ENCODE peak calls at places on chromosomes 16 and 17, in six cellular contexts. T, O, J, P, C and W are unnamed samples.

GRCh38 chr17:79862259-79862658 is 23.0 kb upstream of the CBX4 start:
- DNase-seq in T (no peak), O (no peak), J (no peak), P (no peak), C (no peak), W (no peak)

GRCh38 chr17:5055543-5055942 is 20.3 kb upstream of the SLC52A1 start:
- DNase-seq in T (no peak), O (no peak), J (no peak), P (no peak), C (no peak), W (no peak)

GRCh38 chr17:47694018-47694817 is at the start of gene TBKBP1:
- DNase-seq in T (peak), O (no peak), J (peak), P (no peak), C (peak), W (peak)

GRCh38 chr17:7886227-7887037 is 2.2 kb upstream of the CHD3 start:
- DNase-seq in T (peak), O (no peak), J (peak), P (peak), C (peak), W (no peak)

GRCh38 chr17:35555695-35556094 is 4.9 kb downstream of the SLFN14 start:
- DNase-seq in T (no peak), O (no peak), J (no peak), P (no peak), C (no peak), W (no peak)

GRCh38 chr17:59037960-59038359 is 68.7 kb downstream of the TRIM37 start:
- DNase-seq in T (no peak), O (no peak), J (no peak), P (no peak), C (no peak), W (no peak)

GRCh38 chr17:50903604-50904521 is 37.7 kb upstream of the TOB1 start:
- DNase-seq in T (no peak), O (peak), J (peak), P (no peak), C (no peak), W (no peak)

GRCh38 chr16:81319221-81319912 is 4.6 kb downstream of the GAN start:
- DNase-seq in T (no peak), O (peak), J (no peak), P (no peak), C (no peak), W (no peak)

GRCh38 chr16:84266451-84266850 is 26.6 kb upstream of the KCNG4 start:
- DNase-seq in T (peak), O (peak), J (no peak), P (peak), C (no peak), W (no peak)

GRCh38 chr17:20967776-20968175 is 75.0 kb downstream of the USP22 start:
- DNase-seq in T (no peak), O (no peak), J (no peak), P (no peak), C (no peak), W (no peak)

GRCh38 chr16:84842516-84843148 is 22.8 kb downstream of the CRISPLD2 start:
- DNase-seq in T (no peak), O (no peak), J (no peak), P (no peak), C (no peak), W (no peak)

GRCh38 chr16:27230562-27230991 is 27.3 kb downstream of the KDM8 start:
- DNase-seq in T (no peak), O (no peak), J (peak), P (peak), C (no peak), W (no peak)

GRCh38 chr16:8729779-8730334 is 55.4 kb downstream of the ABAT start:
- DNase-seq in T (no peak), O (no peak), J (no peak), P (no peak), C (peak), W (no peak)

GRCh38 chr16:66919569-66920472 is 1.1 kb upstream of the CDH16 start:
- DNase-seq in T (no peak), O (no peak), J (no peak), P (no peak), C (no peak), W (no peak)
- H3K27ac ChIP-seq in T (no peak), O (no peak), J (no peak), P (no peak), C (no peak), W (peak)

GRCh38 chr17:13599808-13600398 is 1.8 kb downstream of the HS3ST3A1 start:
- DNase-seq in T (no peak), O (no peak), J (no peak), P (no peak), C (no peak), W (no peak)
- H3K27ac ChIP-seq in T (no peak), O (no peak), J (no peak), P (no peak), C (peak), W (no peak)

GRCh38 chr17:78644971-78645370 is 67.8 kb upstream of the DNAH17 start:
- DNase-seq in T (no peak), O (no peak), J (no peak), P (no peak), C (peak), W (no peak)
- H3K27ac ChIP-seq in T (no peak), O (no peak), J (no peak), P (no peak), C (peak), W (no peak)

DNA sequence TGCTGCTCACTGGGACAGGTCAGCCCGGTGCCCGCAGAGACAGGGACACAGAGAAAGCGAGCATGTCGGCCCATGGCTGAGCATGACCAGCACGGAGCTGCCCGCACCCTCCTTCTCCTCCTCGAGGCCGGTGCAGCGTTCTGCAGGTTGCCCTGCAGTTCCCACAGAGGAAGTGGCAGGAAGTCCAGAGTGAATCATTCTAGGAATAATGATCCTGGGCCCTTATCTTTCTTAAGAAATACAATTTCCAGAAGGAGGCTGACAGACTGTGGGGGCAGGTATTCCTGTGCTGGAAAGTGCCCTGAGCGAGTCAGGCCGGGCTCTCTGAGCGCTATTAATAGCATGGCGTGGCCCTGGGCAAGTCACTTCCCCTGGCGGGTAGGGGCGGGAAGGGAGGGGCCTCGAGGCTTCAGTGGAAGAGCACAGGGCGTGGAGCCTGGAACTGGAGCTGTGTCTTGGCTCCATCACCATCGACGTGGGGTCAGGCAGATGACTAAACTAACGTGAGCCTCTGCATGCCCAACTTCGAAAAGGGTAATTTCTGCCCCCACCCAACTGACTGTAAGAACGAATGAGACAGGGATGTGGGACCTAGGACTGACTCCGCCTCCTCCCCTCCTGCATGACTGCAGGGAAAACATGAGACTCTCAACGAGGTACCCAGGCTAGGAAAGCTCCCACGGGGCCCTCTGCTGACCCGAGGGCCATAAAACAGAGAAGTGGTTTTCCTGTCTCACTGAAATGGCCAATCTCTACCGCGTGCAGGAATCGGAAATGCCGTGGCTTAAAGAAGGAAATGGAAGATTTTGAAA is 9.8 kb downstream of the TMEM204 start:
- DNase-seq in T (peak), O (peak), J (peak), P (peak), C (peak), W (peak)
- H3K27ac ChIP-seq in T (no peak), O (peak), J (peak), P (no peak), C (peak), W (peak)

GRCh38 chr17:39660397-39661043 is 4.6 kb upstream of the TCAP start:
- DNase-seq in T (no peak), O (no peak), J (no peak), P (no peak), C (no peak), W (no peak)
- H3K27ac ChIP-seq in T (no peak), O (no peak), J (peak), P (no peak), C (peak), W (no peak)

DNA sequence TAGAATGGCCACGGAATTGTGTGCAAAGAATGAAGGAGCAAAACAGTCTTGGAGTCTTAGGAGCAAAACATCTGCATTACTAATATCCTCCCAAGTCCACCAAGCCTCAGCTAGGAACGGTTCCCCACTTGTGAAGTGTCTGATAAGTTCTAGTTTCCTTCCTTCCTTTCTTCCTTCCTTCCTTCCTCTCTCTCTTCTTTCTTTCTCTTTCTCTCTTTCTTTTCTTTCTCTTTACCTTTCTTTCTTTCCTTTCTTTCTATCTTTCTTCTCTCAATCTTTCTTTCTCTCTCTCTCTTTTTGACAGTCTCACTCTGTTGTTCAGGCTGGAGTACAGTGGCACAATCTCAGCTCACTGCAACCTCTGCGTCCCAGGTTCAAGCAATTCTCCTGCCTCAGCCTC is 160.8 kb downstream of the FOXL1 start:
- DNase-seq in T (no peak), O (no peak), J (no peak), P (no peak), C (no peak), W (no peak)
- H3K27ac ChIP-seq in T (no peak), O (no peak), J (no peak), P (no peak), C (no peak), W (no peak)

DNA sequence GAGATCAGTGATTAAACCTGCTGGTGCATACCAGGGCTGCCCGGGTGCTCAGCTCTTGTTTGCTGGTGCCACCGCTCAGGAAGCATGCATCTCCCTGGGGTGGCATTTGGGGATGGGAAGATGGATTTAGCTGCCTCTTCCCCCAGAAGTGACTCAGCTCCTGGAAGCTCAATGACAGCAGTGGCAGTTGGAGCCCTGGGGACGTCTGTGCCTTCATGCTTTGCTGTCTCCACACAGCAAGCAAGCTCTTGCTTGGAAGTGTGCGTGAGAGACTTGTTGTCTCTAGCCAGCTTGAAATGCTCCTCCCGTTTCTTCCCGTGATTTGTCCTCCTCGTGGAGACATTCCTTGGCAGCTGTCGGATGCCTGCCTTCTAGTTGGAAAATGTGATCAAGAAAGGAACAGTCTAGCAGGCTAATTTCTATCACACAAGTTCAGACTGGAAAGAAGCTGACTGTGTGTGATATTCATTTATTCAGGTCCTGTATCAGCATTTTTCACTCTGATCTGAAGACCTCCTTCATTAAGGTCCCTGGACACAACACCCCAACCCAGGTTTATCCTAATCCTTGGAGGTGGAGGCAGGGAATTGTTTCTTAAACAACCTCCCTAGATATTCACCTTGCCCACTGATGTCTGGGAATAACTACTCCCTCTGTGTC is 73.0 kb downstream of the BMERB1 start:
- DNase-seq in T (no peak), O (peak), J (no peak), P (no peak), C (no peak), W (peak)
- H3K27ac ChIP-seq in T (no peak), O (no peak), J (no peak), P (no peak), C (peak), W (peak)